ENCODE peak calls at places on chromosomes 7 and 10, in five cellular contexts. F is CD4-positive, alpha-beta T cell; A is esophagus squamous epithelium; D is H7; L is Kasumi-1. X is an unnamed sample.

GRCh38 chr10:17229016-17229716 is 1.1 kb downstream of the VIM start:
- DNase-seq in A (peak), D (peak), F (peak), L (no peak), X (peak)

GRCh38 chr7:50331564-50332208 is 27.2 kb downstream of the IKZF1 start:
- DNase-seq in F (no peak), D (no peak), L (no peak), A (no peak), X (no peak)

GRCh38 chr7:131536361-131536849 is 20.0 kb downstream of the PODXL start:
- DNase-seq in L (no peak), D (no peak), A (no peak), F (no peak), X (no peak)

GRCh38 chr10:30877111-30877510 is 154.6 kb downstream of the ZNF438 start:
- DNase-seq in A (no peak), L (no peak), D (no peak), F (no peak), X (no peak)

GRCh38 chr10:101694674-101695403 is at the start of gene FBXW4:
- DNase-seq in D (peak), L (peak), A (no peak), F (peak), X (no peak)

GRCh38 chr10:88386878-88387773 is 196.0 kb downstream of the RNLS start:
- DNase-seq in F (no peak), L (peak), A (no peak), D (peak), X (no peak)

GRCh38 chr7:7720193-7720592 is 1.8 kb upstream of the RPA3 start:
- DNase-seq in A (no peak), D (no peak), F (no peak), L (no peak), X (no peak)

GRCh38 chr10:130757821-130758489 is 553.6 kb downstream of the TCERG1L start:
- DNase-seq in F (no peak), D (no peak), A (no peak), L (no peak), X (no peak)

GRCh38 chr7:47460251-47460989 is 121.5 kb downstream of the TNS3 start:
- DNase-seq in F (no peak), D (no peak), L (no peak), A (no peak), X (no peak)

GRCh38 chr10:15150563-15150962 is 17.9 kb downstream of the NMT2 start:
- DNase-seq in D (no peak), F (no peak), L (no peak), A (no peak), X (no peak)

GRCh38 chr10:28668363-28669226 is 8.7 kb upstream of the BAMBI start:
- DNase-seq in L (no peak), D (peak), F (peak), A (no peak), X (no peak)

GRCh38 chr7:134942690-134943466 is 43.4 kb upstream of the AGBL3 start:
- DNase-seq in F (no peak), L (no peak), A (no peak), D (no peak), X (no peak)

GRCh38 chr7:35253680-35254495 is at the start of gene TBX20:
- DNase-seq in F (no peak), D (peak), A (no peak), L (no peak), X (no peak)

GRCh38 chr7:128398016-128398840 is 11.6 kb downstream of the IMPDH1 start:
- DNase-seq in D (peak), F (peak), A (no peak), L (peak), X (peak)

GRCh38 chr10:74576586-74576985 is 249.8 kb upstream of the KAT6B start:
- DNase-seq in A (no peak), D (no peak), L (no peak), F (no peak), X (no peak)

GRCh38 chr7:148669907-148670306 is 28.8 kb upstream of the CUL1 start:
- DNase-seq in A (no peak), D (no peak), F (no peak), L (peak), X (no peak)

GRCh38 chr10:79248341-79248931 is 98.8 kb upstream of the PPIF start:
- DNase-seq in A (no peak), L (peak), F (no peak), D (no peak), X (no peak)

GRCh38 chr7:47786557-47787248 is 161.6 kb downstream of the PKD1L1 start:
- DNase-seq in A (no peak), D (no peak), L (no peak), F (no peak), X (peak)

GRCh38 chr10:81081887-81082620 is 544.4 kb downstream of the SH2D4B start:
- DNase-seq in L (peak), A (no peak), D (no peak), F (no peak), X (no peak)

GRCh38 chr7:26280097-26280496 is 11.6 kb upstream of the SNX10 start:
- DNase-seq in D (no peak), L (no peak), F (no peak), A (no peak), X (no peak)

GRCh38 chr7:116582806-116583444 is 58.1 kb downstream of the CAV1 start:
- DNase-seq in F (no peak), D (no peak), L (no peak), A (no peak), X (no peak)

GRCh38 chr10:54477738-54478137 is 323.3 kb downstream of the PCDH15 start:
- DNase-seq in A (no peak), D (no peak), F (no peak), L (no peak), X (no peak)

GRCh38 chr10:43802988-43803696 is 154.5 kb upstream of the ZNF32 start:
- DNase-seq in D (no peak), L (no peak), A (no peak), F (no peak), X (no peak)

GRCh38 chr7:1911571-1911970 is 241.5 kb downstream of the ELFN1 start:
- DNase-seq in L (no peak), A (no peak), F (no peak), D (no peak), X (no peak)

GRCh38 chr7:54904130-54904529 is 114.7 kb upstream of the EGFR start:
- DNase-seq in F (no peak), L (no peak), A (no peak), D (no peak), X (no peak)

GRCh38 chr7:141460781-141461715 is 90.2 kb upstream of the AGK start:
- DNase-seq in F (no peak), D (no peak), L (no peak), A (no peak), X (no peak)

GRCh38 chr10:116099031-116099430 is 174.0 kb downstream of the GFRA1 start:
- DNase-seq in D (no peak), L (no peak), F (no peak), A (no peak), X (no peak)

GRCh38 chr10:103739039-103739764 is 116.2 kb downstream of the SH3PXD2A start:
- DNase-seq in F (no peak), D (peak), A (no peak), L (no peak), X (peak)